ENCODE peak calls at places on chromosomes 3 and 15, in seven cellular contexts. U is IMR-90, C is NCI-H1092, Y is glutamatergic neuron, V is NCI-H345, M is Kasumi-1, Q is islet precursor cell. F is an unnamed sample.

GRCh38 chr3:16412192-16412808 is 101.2 kb downstream of the RFTN1 start:
- DNase-seq in U (no peak), C (no peak), Y (no peak), V (no peak), M (no peak), Q (no peak), F (no peak)

GRCh38 chr3:5095879-5096278 is 26.2 kb upstream of the ARL8B start:
- DNase-seq in U (peak; percentile 5), C (no peak), Y (peak; percentile 82), V (no peak), M (no peak), Q (peak; percentile 75), F (peak; percentile 67)

GRCh38 chr3:159765025-159765859 is 223.4 kb upstream of the IL12A start:
- DNase-seq in U (peak; percentile 98), C (no peak), Y (peak; percentile 65), V (peak; percentile 75), M (peak; percentile 20), Q (peak; percentile 96), F (peak; percentile 54)

GRCh38 chr15:70474682-70475438 is 288.5 kb downstream of the UACA start:
- DNase-seq in U (peak; percentile 96), C (peak; percentile 89), Y (no peak), V (no peak), M (peak; percentile 28), Q (no peak), F (no peak)

GRCh38 chr15:76363251-76363650 is 26.7 kb downstream of the ISL2 start:
- DNase-seq in U (no peak), C (peak; percentile 0), Y (no peak), V (no peak), M (no peak), Q (no peak), F (no peak)

GRCh38 chr3:169581633-169582032 is 81.9 kb downstream of the MECOM start:
- DNase-seq in U (peak; percentile 7), C (no peak), Y (no peak), V (no peak), M (no peak), Q (no peak), F (no peak)

GRCh38 chr3:39334205-39334604 is 4.7 kb downstream of the CCR8 start:
- DNase-seq in U (no peak), C (no peak), Y (no peak), V (no peak), M (no peak), Q (no peak), F (no peak)

GRCh38 chr15:64112077-64112772 is 16.4 kb downstream of the SNX1 start:
- DNase-seq in U (no peak), C (no peak), Y (no peak), V (no peak), M (no peak), Q (no peak), F (no peak)

GRCh38 chr3:129448187-129448895 is 8.3 kb downstream of the IFT122 start:
- DNase-seq in U (no peak), C (no peak), Y (no peak), V (no peak), M (no peak), Q (no peak), F (no peak)

GRCh38 chr3:195461518-195462307 is 18.9 kb upstream of the ACAP2 start:
- DNase-seq in U (no peak), C (no peak), Y (no peak), V (no peak), M (no peak), Q (no peak), F (no peak)

GRCh38 chr3:141793476-141794260 is 30.5 kb downstream of the GRK7 start:
- DNase-seq in U (no peak), C (no peak), Y (peak; percentile 43), V (no peak), M (no peak), Q (peak; percentile 58), F (peak; percentile 80)

GRCh38 chr15:37053070-37053653 is 47.2 kb downstream of the MEIS2 start:
- DNase-seq in U (peak; percentile 54), C (no peak), Y (no peak), V (no peak), M (no peak), Q (no peak), F (no peak)

GRCh38 chr3:136642714-136643113 is 109.5 kb downstream of the STAG1 start:
- DNase-seq in U (no peak), C (no peak), Y (no peak), V (no peak), M (no peak), Q (no peak), F (no peak)

GRCh38 chr15:60392601-60392985 is 5.2 kb downstream of the ANXA2 start:
- DNase-seq in U (peak; percentile 78), C (no peak), Y (no peak), V (peak; percentile 22), M (no peak), Q (peak; percentile 68), F (no peak)

GRCh38 chr3:117611242-117611641 is 901.7 kb downstream of the TUSC7 start:
- DNase-seq in U (no peak), C (peak; percentile 83), Y (no peak), V (no peak), M (no peak), Q (no peak), F (no peak)

GRCh38 chr15:38782156-38782555 is 217.5 kb upstream of the RASGRP1 start:
- DNase-seq in U (no peak), C (no peak), Y (no peak), V (no peak), M (no peak), Q (no peak), F (no peak)

GRCh38 chr3:88263417-88264116 is 113.8 kb downstream of the C3orf38 start:
- DNase-seq in U (no peak), C (no peak), Y (no peak), V (no peak), M (no peak), Q (no peak), F (no peak)

GRCh38 chr15:79122391-79122790 is 31.8 kb upstream of the RASGRF1 start:
- DNase-seq in U (no peak), C (no peak), Y (no peak), V (no peak), M (no peak), Q (no peak), F (no peak)

GRCh38 chr3:39781632-39782031 is 27.8 kb upstream of the MYRIP start:
- DNase-seq in U (no peak), C (no peak), Y (no peak), V (no peak), M (no peak), Q (no peak), F (no peak)

GRCh38 chr3:161069441-161070251 is 35.5 kb downstream of the B3GALNT1 start:
- DNase-seq in U (peak; percentile 46), C (no peak), Y (no peak), V (no peak), M (peak; percentile 62), Q (no peak), F (no peak)

F was measured in WTC11.